ENCODE peak calls at places on chromosome 17, in four cellular contexts. R is mammary epithelial cell, N is spleen, M is hepatocyte. S is an unnamed sample.

GRCh38 chr17:13940858-13941665 is 128.2 kb upstream of the COX10 start:
- DNase-seq in R (peak; percentile 35), N (no peak), M (no peak), S (no peak)

GRCh38 chr17:81142301-81143199 is 22.8 kb upstream of the PVALEF start:
- DNase-seq in R (peak; percentile 60), N (peak; percentile 91), M (peak; percentile 87), S (peak; percentile 88)

GRCh38 chr17:80663783-80664206 is 119.2 kb downstream of the RPTOR start:
- DNase-seq in N (no peak), M (peak; percentile 24), R (no peak), S (no peak)

GRCh38 chr17:38667099-38667786 is 7.5 kb downstream of the EPOP start:
- DNase-seq in R (peak; percentile 47), M (peak; percentile 86), N (peak; percentile 84), S (peak; percentile 86)

GRCh38 chr17:42409467-42410351 is 13.3 kb downstream of the CAVIN1 start:
- DNase-seq in N (no peak), M (peak; percentile 54), R (peak; percentile 94), S (no peak)

GRCh38 chr17:28384281-28385036 is 13.0 kb downstream of the SARM1 start:
- DNase-seq in N (peak; percentile 90), M (peak; percentile 72), R (no peak), S (peak; percentile 83)

GRCh38 chr17:3559270-3559645 is 1.6 kb upstream of the TRPV3 start:
- DNase-seq in N (no peak), M (no peak), R (no peak), S (no peak)

GRCh38 chr17:66272699-66273390 is 29.6 kb upstream of the PRKCA start:
- DNase-seq in M (no peak), N (no peak), R (peak; percentile 77), S (no peak)

GRCh38 chr17:5209396-5209795 is 17.7 kb upstream of the ZNF594 start:
- DNase-seq in R (no peak), M (no peak), N (peak; percentile 30), S (no peak)

GRCh38 chr17:45116434-45117016 is 15.8 kb downstream of the PLCD3 start:
- DNase-seq in N (no peak), M (no peak), R (no peak), S (no peak)

DNA sequence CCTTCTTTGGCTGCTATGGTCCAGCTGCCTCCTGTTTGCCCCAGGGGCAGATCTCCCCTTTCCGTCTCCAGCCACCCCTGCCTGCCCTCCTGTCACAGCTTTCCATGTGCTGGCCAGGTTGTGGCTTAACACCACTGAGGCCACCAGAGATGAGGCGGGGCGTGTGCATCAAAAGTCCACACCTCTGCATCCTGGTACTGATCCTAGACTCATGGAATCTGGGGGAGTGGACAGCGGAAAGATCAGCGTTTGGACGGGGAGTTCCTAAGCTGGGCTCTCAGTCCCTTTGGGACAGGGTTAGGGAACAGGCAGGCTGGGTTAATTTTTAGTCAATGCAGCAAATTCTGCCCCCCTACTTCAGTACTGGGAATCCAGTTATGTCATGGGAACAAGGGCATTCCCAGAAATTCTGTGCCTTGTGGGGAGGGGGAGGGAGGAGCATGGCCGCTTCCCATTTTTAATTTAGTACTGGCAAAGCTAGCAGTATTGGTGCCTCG is 3.9 kb downstream of the IGFBP4 start:
- DNase-seq in R (no peak), M (no peak), N (no peak), S (no peak)
- H3K4me3 ChIP-seq in R (no peak overlapping the region), M (no peak overlapping the region), N (peak overlapping the region; percentile 67), S (no peak overlapping the region)

GRCh38 chr17:48550313-48551205 is 5.7 kb upstream of the HOXB2 start:
- DNase-seq in M (no peak), R (peak; percentile 36), N (no peak), S (no peak)

GRCh38 chr17:48546924-48547838 is 2.3 kb upstream of the HOXB2 start:
- DNase-seq in N (no peak), M (peak; percentile 42), R (peak; percentile 37), S (no peak)

GRCh38 chr17:48549909-48550308 is 5.0 kb upstream of the HOXB2 start:
- DNase-seq in N (no peak), R (peak; percentile 57), M (no peak), S (no peak)

GRCh38 chr17:48547839-48548686 is 3.2 kb upstream of the HOXB2 start:
- DNase-seq in M (no peak), R (peak; percentile 68), N (no peak), S (no peak)

GRCh38 chr17:48548687-48549621 is 4.0 kb upstream of the HOXB2 start:
- DNase-seq in N (no peak), M (no peak), R (peak; percentile 30), S (no peak)
- TF ChIP-seq CTCF in N (no peak), M (no peak), R (no peak), S (no peak)

GRCh38 chr17:16569358-16569712 is 331 bp upstream of the ZNF287 start:
- DNase-seq in R (no peak), N (no peak), M (no peak), S (no peak)
- H3K4me3 ChIP-seq in R (peak overlapping the region; percentile 77), N (peak overlapping the region; percentile 73), M (no peak overlapping the region), S (peak overlapping the region; percentile 92)

GRCh38 chr17:78392295-78392694 is 13.8 kb downstream of the PGS1 start:
- DNase-seq in R (no peak), N (no peak), M (no peak), S (no peak)

GRCh38 chr17:78391843-78392242 is 13.4 kb downstream of the PGS1 start:
- DNase-seq in M (peak; percentile 61), R (peak; percentile 82), N (no peak), S (no peak)

GRCh38 chr17:78387982-78388941 is 9.8 kb downstream of the PGS1 start:
- DNase-seq in R (no peak), M (no peak), N (no peak), S (no peak)

GRCh38 chr17:78391051-78391431 is 12.6 kb downstream of the PGS1 start:
- DNase-seq in N (no peak), R (no peak), M (no peak), S (no peak)

GRCh38 chr17:78390241-78391050 is 12.0 kb downstream of the PGS1 start:
- DNase-seq in N (no peak), R (no peak), M (peak; percentile 69), S (peak; percentile 61)
- TF ChIP-seq CTCF in N (no peak), R (no peak), M (no peak), S (peak; percentile 37)

DNA sequence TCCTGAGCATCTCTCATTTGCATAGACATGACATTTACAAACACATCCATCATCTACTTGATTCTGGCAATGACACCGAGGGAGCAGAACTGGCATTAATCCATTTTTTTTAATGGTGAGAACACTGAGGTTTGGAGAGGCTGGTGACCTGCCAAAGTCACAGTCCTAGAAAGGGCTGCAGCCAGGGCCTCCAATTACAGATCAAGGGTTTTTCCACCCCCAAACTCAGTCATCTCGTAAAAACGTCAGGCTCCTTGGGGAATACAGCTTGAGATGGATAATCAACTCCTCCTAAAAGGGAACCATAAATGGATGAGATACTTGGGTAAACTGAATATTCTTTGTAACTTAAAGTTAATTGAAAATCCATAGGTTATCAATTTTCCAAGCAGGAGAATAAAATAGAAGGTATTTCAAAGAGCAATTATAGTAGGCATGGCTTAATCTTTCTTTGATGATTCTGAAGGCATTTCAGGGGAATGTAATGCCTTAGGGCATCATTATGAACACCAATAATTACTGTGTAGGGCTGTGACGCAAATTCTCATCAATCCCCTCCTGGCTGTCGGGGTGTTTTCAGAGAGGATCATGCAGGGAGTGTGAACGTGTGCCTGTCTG is 9.5 kb upstream of the MEOX1 start:
- DNase-seq in R (no peak), N (no peak), M (no peak), S (peak; percentile 59)
- H3K4me3 ChIP-seq in R (no peak overlapping the region), N (no peak overlapping the region), M (no peak overlapping the region), S (no peak overlapping the region)

GRCh38 chr17:71098071-71098470 is 928.7 kb downstream of the KCNJ2 start:
- DNase-seq in R (no peak), N (no peak), M (no peak), S (no peak)

DNA sequence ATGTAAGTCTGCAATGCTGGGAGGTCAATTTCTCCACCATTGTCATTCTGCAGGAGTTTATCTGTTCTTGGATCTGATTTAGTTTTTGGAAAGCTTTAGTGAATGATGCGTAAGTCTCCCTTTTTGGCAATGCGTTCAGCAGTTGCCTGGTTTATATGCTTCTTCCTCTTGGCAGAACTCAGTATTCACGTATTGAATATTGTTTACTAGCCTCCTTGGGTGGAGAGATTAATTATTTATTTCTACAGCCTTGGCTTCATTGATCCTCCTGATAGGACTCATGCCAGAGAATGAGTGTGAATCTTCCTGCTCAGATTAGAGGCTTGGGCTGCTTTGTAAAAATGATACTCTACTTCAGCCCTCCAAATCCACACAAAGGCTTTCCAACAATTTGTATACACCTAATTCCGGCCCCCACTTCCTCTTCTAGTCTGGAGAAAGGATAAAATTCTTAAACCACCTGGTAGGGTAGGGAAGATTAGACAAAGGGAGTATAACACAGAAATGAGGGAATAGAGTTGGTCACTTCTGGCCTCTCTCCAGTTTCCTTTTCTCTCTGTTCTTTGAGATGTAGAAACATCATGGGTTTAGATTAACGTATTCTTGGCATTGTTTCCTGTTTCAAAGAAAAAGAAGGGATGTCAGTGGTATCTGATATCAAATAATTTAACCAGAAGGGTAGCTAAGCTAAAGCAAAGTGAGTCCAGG is 929.8 kb downstream of the KCNJ2 start:
- DNase-seq in N (no peak), R (no peak), M (no peak), S (no peak)
- TF ChIP-seq CTCF in N (no peak), R (no peak), M (no peak), S (no peak)

GRCh38 chr17:79401704-79402075 is 209.2 kb downstream of the RBFOX3 start:
- DNase-seq in R (no peak), M (peak; percentile 46), N (no peak), S (no peak)
- H3K4me3 ChIP-seq in R (no peak overlapping the region), M (no peak overlapping the region), N (no peak overlapping the region), S (no peak overlapping the region)

DNA sequence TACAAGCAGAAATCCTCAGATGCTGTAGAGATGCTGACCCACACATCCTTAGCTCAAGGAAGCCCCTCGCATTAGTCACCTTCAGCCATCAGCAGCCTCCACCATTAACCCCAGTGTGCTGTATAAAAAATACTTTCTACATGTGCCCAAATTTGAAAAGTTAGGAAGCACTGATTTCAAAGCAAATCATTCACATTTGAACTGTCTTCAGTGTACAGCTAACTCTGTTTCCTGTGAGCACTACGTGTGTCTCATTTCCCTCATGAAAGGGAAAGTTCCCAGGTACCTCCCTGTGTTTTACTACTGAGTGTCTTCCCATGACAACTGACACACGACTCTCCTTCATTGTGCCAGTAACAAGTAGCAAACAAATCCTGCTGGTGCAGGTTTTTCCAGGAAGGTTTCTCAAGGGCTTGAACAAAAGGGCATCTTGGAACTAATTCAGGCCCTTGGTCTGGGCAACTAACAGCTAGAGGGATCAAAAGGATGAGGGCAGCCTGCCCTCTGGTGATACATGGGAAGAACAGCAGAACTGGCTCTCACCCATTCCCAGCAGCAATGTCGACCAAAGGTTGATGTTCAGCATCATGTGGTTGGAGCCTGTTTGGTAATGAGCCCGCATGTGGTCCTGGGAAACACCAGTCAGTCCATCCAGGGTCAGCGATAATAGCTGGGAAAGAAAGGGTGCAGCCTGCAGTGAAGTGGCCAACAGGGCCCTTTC is 4.0 kb downstream of the SLC35B1 start:
- DNase-seq in R (peak; percentile 45), M (peak; percentile 69), N (peak; percentile 17), S (peak; percentile 78)
- TF ChIP-seq CTCF in R (peak; percentile 65), M (peak; percentile 45), N (no peak), S (peak; percentile 93)

S was measured in Caco-2.